ENCODE peak calls at places on chromosomes 1 and 21, in nine cellular contexts. L is stomach; Y is stimulated activated CD4-positive, alpha-beta T cell treated with anti-CD3 and anti-CD28 coated beads, Interleukin-4, amount 100 ng/mL, for 48 hours; T is ovary; C is right cardiac atrium; I is GM04504; N is left colon; X is GDM1; B is amniotic stem cell. V is an unnamed sample.

GRCh38 chr1:173367136-173367535 is 110.0 kb upstream of the PRDX6 start:
- DNase-seq in L (no peak), Y (no peak), T (no peak), C (no peak), I (no peak), N (no peak), X (no peak), B (no peak), V (no peak)

GRCh38 chr1:93676424-93676823 is 5.2 kb downstream of the BCAR3 start:
- DNase-seq in L (no peak), Y (no peak), T (no peak), C (peak), I (no peak), N (no peak), X (no peak), B (no peak), V (no peak)

GRCh38 chr1:157388057-157388456 is 164.3 kb downstream of the FCRL5 start:
- DNase-seq in L (no peak), Y (no peak), T (no peak), C (no peak), I (no peak), N (no peak), X (no peak), B (no peak), V (no peak)

GRCh38 chr1:81775510-81775909 is 25.2 kb upstream of the ADGRL2 start:
- DNase-seq in L (no peak), Y (no peak), T (no peak), C (no peak), I (no peak), N (no peak), X (no peak), B (no peak), V (no peak)

GRCh38 chr1:170360601-170361000 is 171.4 kb upstream of the GORAB start:
- DNase-seq in L (no peak), Y (no peak), T (no peak), C (no peak), I (no peak), N (no peak), X (no peak), B (no peak), V (no peak)

GRCh38 chr1:56639210-56639609 is 5.9 kb upstream of the PRKAA2 start:
- DNase-seq in L (no peak), Y (no peak), T (no peak), C (no peak), I (no peak), N (no peak), X (no peak), B (no peak), V (no peak)

GRCh38 chr1:236808564-236809130 is 13.6 kb downstream of the MTR start:
- DNase-seq in L (no peak), Y (no peak), T (no peak), C (no peak), I (no peak), N (peak), X (no peak), B (no peak), V (no peak)

GRCh38 chr1:27405074-27405473 is 12.7 kb downstream of the GPR3 start:
- DNase-seq in L (no peak), Y (no peak), T (no peak), C (peak), I (no peak), N (no peak), X (no peak), B (no peak), V (no peak)

GRCh38 chr21:44617071-44617501 is 5.2 kb downstream of the KRTAP10-8 start:
- DNase-seq in L (no peak), Y (no peak), T (no peak), C (no peak), I (no peak), N (no peak), X (no peak), B (no peak), V (no peak)

GRCh38 chr1:21280011-21280471 is 10.2 kb downstream of the ECE1 start:
- DNase-seq in L (no peak), Y (no peak), T (no peak), C (peak), I (no peak), N (no peak), X (no peak), B (no peak), V (no peak)

GRCh38 chr1:204220217-204220616 is 6.4 kb upstream of the GOLT1A start:
- DNase-seq in L (peak), Y (no peak), T (no peak), C (no peak), I (no peak), N (no peak), X (no peak), B (no peak), V (no peak)

GRCh38 chr1:10152709-10153284 is 57.6 kb upstream of the KIF1B start:
- DNase-seq in L (peak), Y (peak), T (peak), C (no peak), I (peak), N (peak), X (peak), B (no peak), V (no peak)

GRCh38 chr1:222034790-222035189 is 292.9 kb upstream of the DUSP10 start:
- DNase-seq in L (no peak), Y (no peak), T (no peak), C (no peak), I (no peak), N (no peak), X (peak), B (no peak), V (no peak)

GRCh38 chr1:98761238-98761637 is 99.7 kb downstream of the SNX7 start:
- DNase-seq in L (no peak), Y (no peak), T (no peak), C (no peak), I (no peak), N (no peak), X (no peak), B (no peak), V (no peak)

GRCh38 chr1:153677718-153678518 is 570 bp upstream of the NPR1 start:
- DNase-seq in L (peak), Y (no peak), T (peak), C (peak), I (no peak), N (peak), X (no peak), B (no peak), V (no peak)

GRCh38 chr21:26964379-26964778 is 2.5 kb downstream of the ADAMTS5 start:
- DNase-seq in L (peak), Y (no peak), T (peak), C (peak), I (peak), N (peak), X (no peak), B (no peak), V (no peak)

GRCh38 chr1:15803380-15803779 is 4.1 kb downstream of the UQCRHL start:
- DNase-seq in L (no peak), Y (no peak), T (no peak), C (no peak), I (no peak), N (no peak), X (no peak), B (no peak), V (no peak)

GRCh38 chr1:246679211-246680177 is 44.7 kb upstream of the SCCPDH start:
- DNase-seq in L (no peak), Y (no peak), T (no peak), C (no peak), I (peak), N (no peak), X (no peak), B (no peak), V (no peak)

GRCh38 chr1:18527514-18527913 is 46.8 kb downstream of the KLHDC7A start:
- DNase-seq in L (no peak), Y (no peak), T (no peak), C (no peak), I (no peak), N (no peak), X (no peak), B (no peak), V (no peak)

GRCh38 chr1:86197206-86197855 is 40.8 kb upstream of the COL24A1 start:
- DNase-seq in L (no peak), Y (no peak), T (no peak), C (no peak), I (peak), N (no peak), X (no peak), B (no peak), V (no peak)

GRCh38 chr1:91997607-91998195 is 32.1 kb upstream of the EPHX4 start:
- DNase-seq in L (no peak), Y (peak), T (no peak), C (no peak), I (peak), N (peak), X (no peak), B (peak), V (peak)

GRCh38 chr1:236089046-236089773 is 24.3 kb upstream of the NID1 start:
- DNase-seq in L (no peak), Y (no peak), T (no peak), C (no peak), I (no peak), N (no peak), X (no peak), B (no peak), V (no peak)

GRCh38 chr1:103373991-103374390 is 151.5 kb upstream of the RNPC3 start:
- DNase-seq in L (no peak), Y (no peak), T (no peak), C (no peak), I (no peak), N (no peak), X (no peak), B (no peak), V (no peak)